ENCODE peak calls at places on chromosomes 7 and 10, in five cellular contexts. Z, S, G, A and U are unnamed samples.
A peak's percentile ranks its signal among the peaks of the same experiment; 100 is the strongest.

GRCh38 chr10:71374481-71375233 is 22.1 kb upstream of the CDH23 start:
- DNase-seq in A (no peak), S (no peak), G (no peak), Z (no peak), U (no peak)

GRCh38 chr7:138608292-138608691 is 92.9 kb downstream of the SVOPL start:
- DNase-seq in S (no peak), G (no peak), Z (no peak), A (no peak), U (no peak)

GRCh38 chr7:152876749-152877148 is 117.2 kb downstream of the ACTR3B start:
- DNase-seq in A (no peak), Z (no peak), S (no peak), G (no peak), U (no peak)

GRCh38 chr7:43869898-43870240 is 552 bp upstream of the MRPS24 start:
- DNase-seq in Z (no peak), S (no peak), A (peak; percentile 52), G (peak; percentile 16), U (peak; percentile 61)

GRCh38 chr7:98174334-98175259 is 36.6 kb upstream of the BHLHA15 start:
- DNase-seq in A (no peak), Z (no peak), G (no peak), S (no peak), U (no peak)

GRCh38 chr10:126906704-126907422 is 1.6 kb downstream of the DOCK1 start:
- DNase-seq in S (no peak), A (no peak), G (no peak), Z (no peak), U (no peak)

GRCh38 chr10:79022565-79023488 is 45.9 kb upstream of the ZMIZ1 start:
- DNase-seq in G (peak; percentile 82), Z (no peak), A (no peak), S (no peak), U (no peak)

GRCh38 chr7:104328308-104328969 is at the start of gene LHFPL3:
- DNase-seq in A (no peak), S (no peak), G (peak; percentile 74), Z (no peak), U (no peak)

GRCh38 chr7:2982831-2983230 is 60.8 kb downstream of the CARD11 start:
- DNase-seq in G (no peak), A (no peak), S (no peak), Z (no peak), U (no peak)